ENCODE peak calls at places on chromosomes 7 and 10, in four cellular contexts. H is stimulated activated CD4-positive, alpha-beta T cell treated with anti-CD3 and anti-CD28 coated beads, Interleukin-12 subunit alpha, Interleukin-12 subunit beta, amount 100 ng/mL, for 4 hours; B is EL; X is bronchial epithelial cell. R is an unnamed sample.

GRCh38 chr10:6347391-6347951 is 144.7 kb downstream of the PFKFB3 start:
- DNase-seq in B (peak; percentile 6), H (peak; percentile 41), X (no peak), R (no peak)

GRCh38 chr10:47218803-47219202 is 81.2 kb upstream of the GDF10 start:
- DNase-seq in H (no peak), X (no peak), B (no peak), R (no peak)

GRCh38 chr10:8138471-8138870 is 84.0 kb downstream of the GATA3 start:
- DNase-seq in B (peak; percentile 20), H (no peak), X (peak; percentile 27), R (no peak)

GRCh38 chr10:113770346-113770745 is 18.9 kb downstream of the PLEKHS1 start:
- DNase-seq in X (no peak), H (no peak), B (no peak), R (no peak)

GRCh38 chr7:94022550-94022949 is 18.4 kb upstream of the BET1 start:
- DNase-seq in X (peak; percentile 31), H (no peak), B (no peak), R (no peak)

GRCh38 chr7:46109447-46109846 is 188.4 kb upstream of the IGFBP3 start:
- DNase-seq in B (no peak), H (no peak), X (no peak), R (no peak)

GRCh38 chr7:138396251-138397070 is 63.6 kb upstream of the TRIM24 start:
- DNase-seq in X (no peak), H (no peak), B (no peak), R (no peak)

GRCh38 chr7:29115753-29116152 is 30.6 kb downstream of the CPVL start:
- DNase-seq in B (no peak), X (no peak), H (no peak), R (no peak)

GRCh38 chr7:54629771-54630170 is 87.6 kb downstream of the VSTM2A start:
- DNase-seq in X (no peak), H (no peak), B (no peak), R (no peak)

GRCh38 chr10:52256832-52257691 is 57.0 kb upstream of the DKK1 start:
- DNase-seq in H (no peak), X (peak; percentile 98), B (no peak), R (no peak)

GRCh38 chr10:22606164-22606614 is 108.2 kb downstream of the PIP4K2A start:
- DNase-seq in H (no peak), X (no peak), B (peak; percentile 82), R (no peak)

GRCh38 chr10:78541528-78542470 is 508.1 kb downstream of the RPS24 start:
- DNase-seq in H (no peak), B (no peak), X (no peak), R (no peak)

GRCh38 chr7:45033261-45033930 is 33.4 kb downstream of the CCM2 start:
- DNase-seq in X (peak; percentile 77), B (peak; percentile 30), H (no peak), R (no peak)

GRCh38 chr7:116588225-116588624 is 63.4 kb downstream of the CAV1 start:
- DNase-seq in H (no peak), X (no peak), B (peak; percentile 86), R (no peak)

GRCh38 chr7:134605978-134606923 is 40.4 kb upstream of the BPGM start:
- DNase-seq in H (peak; percentile 40), B (peak; percentile 66), X (peak; percentile 50), R (peak; percentile 14)

GRCh38 chr7:106205621-106206222 is 79.1 kb downstream of the NAMPT start:
- DNase-seq in X (peak; percentile 36), H (no peak), B (peak; percentile 47), R (no peak)

GRCh38 chr10:27983144-27983543 is 15.7 kb downstream of the ODAD2 start:
- DNase-seq in X (no peak), H (no peak), B (no peak), R (no peak)

GRCh38 chr7:46881507-46882127 is 700.3 kb downstream of the TNS3 start:
- DNase-seq in H (no peak), X (peak; percentile 68), B (peak; percentile 43), R (no peak)

GRCh38 chr10:71999360-72000072 is 35.3 kb downstream of the CHST3 start:
- DNase-seq in H (no peak), B (peak; percentile 67), X (no peak), R (no peak)

GRCh38 chr7:132130497-132130896 is 445.8 kb downstream of the PLXNA4 start:
- DNase-seq in X (no peak), B (peak; percentile 45), H (no peak), R (no peak)

GRCh38 chr7:11753441-11753840 is 78.6 kb downstream of the THSD7A start:
- DNase-seq in H (no peak), B (no peak), X (no peak), R (no peak)

GRCh38 chr10:74612195-74612594 is 214.2 kb upstream of the KAT6B start:
- DNase-seq in X (peak; percentile 35), B (peak; percentile 39), H (no peak), R (no peak)

GRCh38 chr7:75740846-75741497 is 2.2 kb upstream of the HIP1 start:
- DNase-seq in H (no peak), X (no peak), B (no peak), R (no peak)

GRCh38 chr10:4532467-4532866 is 293.5 kb upstream of the AKR1E2 start:
- DNase-seq in B (peak; percentile 61), H (no peak), X (peak; percentile 93), R (no peak)

GRCh38 chr7:3588341-3588740 is 287.3 kb downstream of the SDK1 start:
- DNase-seq in B (no peak), H (no peak), X (peak; percentile 50), R (no peak)

GRCh38 chr10:3525832-3526449 is 259.1 kb downstream of the KLF6 start:
- DNase-seq in H (no peak), B (peak; percentile 96), X (peak; percentile 97), R (no peak)